ENCODE peak calls at places on chromosomes 12 and 14, in six cellular contexts. T is T-helper 17 cell; C is stimulated activated CD4-positive, alpha-beta T cell treated with anti-CD3 and anti-CD28 coated beads, TNF-alpha, amount 100 ng/mL, for 1 hour; Y is NAMALWA; O is C1 segment of cervical spinal cord; G is aorta. R is an unnamed sample.

GRCh38 chr12:15131462-15131861 is 89.8 kb downstream of the RERG start:
- DNase-seq in T (no peak), C (no peak), Y (no peak), O (no peak), G (no peak), R (no peak)

GRCh38 chr12:47812797-47813490 is 6.8 kb downstream of the HDAC7 start:
- DNase-seq in T (peak), C (peak), Y (peak), O (peak), G (peak), R (peak)

GRCh38 chr12:132736913-132737312 is 24.7 kb downstream of the ANKLE2 start:
- DNase-seq in T (no peak), C (no peak), Y (no peak), O (no peak), G (peak), R (no peak)

GRCh38 chr12:99596762-99597161 is 50.8 kb upstream of the GARIN6 start:
- DNase-seq in T (no peak), C (no peak), Y (no peak), O (no peak), G (no peak), R (no peak)

GRCh38 chr14:98715054-98715453 is 556.9 kb downstream of the BCL11B start:
- DNase-seq in T (no peak), C (no peak), Y (no peak), O (no peak), G (no peak), R (no peak)

GRCh38 chr14:64786296-64787149 is 82.3 kb downstream of the PLEKHG3 start:
- DNase-seq in T (no peak), C (no peak), Y (no peak), O (no peak), G (no peak), R (no peak)

GRCh38 chr12:40864891-40865290 is 172.7 kb downstream of the CNTN1 start:
- DNase-seq in T (no peak), C (no peak), Y (no peak), O (no peak), G (no peak), R (no peak)

GRCh38 chr12:102061096-102061555 is 665 bp downstream of the WASHC3 start:
- DNase-seq in T (no peak), C (no peak), Y (peak), O (no peak), G (no peak), R (no peak)

GRCh38 chr14:30655124-30655523 is 33.0 kb downstream of the SCFD1 start:
- DNase-seq in T (no peak), C (no peak), Y (no peak), O (no peak), G (no peak), R (no peak)

GRCh38 chr12:25781223-25781622 is 177.3 kb upstream of the RASSF8 start:
- DNase-seq in T (no peak), C (no peak), Y (no peak), O (no peak), G (no peak), R (no peak)

GRCh38 chr12:69284131-69284530 is 44.8 kb downstream of the CPSF6 start:
- DNase-seq in T (no peak), C (no peak), Y (no peak), O (no peak), G (peak), R (peak)

GRCh38 chr12:95385246-95385645 is 88.7 kb upstream of the METAP2 start:
- DNase-seq in T (no peak), C (no peak), Y (no peak), O (no peak), G (peak), R (no peak)

GRCh38 chr12:122886851-122887816 is 8.8 kb downstream of the VPS37B start:
- DNase-seq in T (no peak), C (no peak), Y (peak), O (no peak), G (no peak), R (no peak)

GRCh38 chr14:68695871-68696665 is 96.8 kb downstream of the ZFP36L1 start:
- DNase-seq in T (no peak), C (no peak), Y (no peak), O (no peak), G (peak), R (no peak)

GRCh38 chr14:100025111-100025510 is 40.1 kb upstream of the EVL start:
- DNase-seq in T (no peak), C (no peak), Y (peak), O (no peak), G (no peak), R (no peak)

GRCh38 chr14:62006116-62006737 is 244.0 kb downstream of the SNAPC1 start:
- DNase-seq in T (no peak), C (no peak), Y (no peak), O (no peak), G (no peak), R (no peak)

GRCh38 chr12:53218551-53219114 is 11.6 kb upstream of the ITGB7 start:
- DNase-seq in T (no peak), C (no peak), Y (no peak), O (no peak), G (no peak), R (peak)